ENCODE peak calls at places on chromosomes 12 and 14, in four cellular contexts. Q, K, I and C are unnamed samples.
A peak's percentile ranks its signal among the peaks of the same experiment; 100 is the strongest.

GRCh38 chr12:7583471-7583870 is 79.9 kb upstream of the CD163 start:
- DNase-seq in Q (no peak), K (no peak), I (no peak), C (no peak)

GRCh38 chr12:46786774-46787173 is 39.0 kb downstream of the SLC38A4 start:
- DNase-seq in Q (no peak), K (no peak), I (peak; percentile 78), C (no peak)

GRCh38 chr14:77882098-77882497 is 82.2 kb downstream of the ADCK1 start:
- DNase-seq in Q (no peak), K (no peak), I (peak; percentile 32), C (no peak)

GRCh38 chr12:32897276-32897615 is 669 bp upstream of the PKP2 start:
- DNase-seq in Q (no peak), K (no peak), I (no peak), C (no peak)

GRCh38 chr12:105574056-105574715 is 243.7 kb downstream of the C12orf75 start:
- DNase-seq in Q (no peak), K (no peak), I (peak; percentile 38), C (no peak)

GRCh38 chr12:131229426-131230339 is 276.0 kb downstream of the ADGRD1 start:
- DNase-seq in Q (no peak), K (no peak), I (no peak), C (no peak)

GRCh38 chr14:56273151-56273550 is 154.9 kb downstream of the PELI2 start:
- DNase-seq in Q (no peak), K (no peak), I (peak; percentile 97), C (no peak)

GRCh38 chr12:20028033-20028432 is 340.3 kb upstream of the PDE3A start:
- DNase-seq in Q (no peak), K (no peak), I (no peak), C (no peak)

GRCh38 chr12:53267309-53268008 is 640 bp upstream of the ESPL1 start:
- DNase-seq in Q (no peak), K (peak; percentile 49), I (no peak), C (no peak)

GRCh38 chr12:13004986-13005385 is 4.9 kb upstream of the HEBP1 start:
- DNase-seq in Q (no peak), K (no peak), I (no peak), C (no peak)

GRCh38 chr14:74954232-74954946 is 1.0 kb downstream of the PGF start:
- DNase-seq in Q (no peak), K (no peak), I (no peak), C (no peak)

GRCh38 chr14:23399136-23399535 is 8.9 kb downstream of the MYH6 start:
- DNase-seq in Q (no peak), K (no peak), I (no peak), C (no peak)

GRCh38 chr12:108696111-108696995 is 35.0 kb downstream of the CORO1C start:
- DNase-seq in Q (no peak), K (peak; percentile 56), I (peak; percentile 99), C (no peak)

GRCh38 chr14:61836184-61836583 is 74.0 kb downstream of the SNAPC1 start:
- DNase-seq in Q (no peak), K (no peak), I (no peak), C (no peak)

GRCh38 chr14:62443796-62444195 is 601.5 kb downstream of the KCNH5 start:
- DNase-seq in Q (no peak), K (no peak), I (peak; percentile 34), C (no peak)